ENCODE peak calls at places on chromosome 12, in four cellular contexts. J is K562, D is GM12878, P is H1. Q is an unnamed sample.

GRCh38 chr12:8817856-8818255 is 4.6 kb upstream of the A2ML1 start:
- DNase-seq in J (no peak), D (no peak), P (no peak), Q (no peak)

GRCh38 chr12:712172-712863 is 40.1 kb upstream of the WNK1 start:
- DNase-seq in J (no peak), D (no peak), P (no peak), Q (no peak)

GRCh38 chr12:11675952-11676505 is 26.6 kb downstream of the ETV6 start:
- DNase-seq in J (no peak), D (no peak), P (no peak), Q (no peak)

GRCh38 chr12:44654641-44655625 is 221.2 kb downstream of the NELL2 start:
- DNase-seq in J (no peak), D (no peak), P (no peak), Q (no peak)

GRCh38 chr12:15664491-15664890 is 124.7 kb downstream of the EPS8 start:
- DNase-seq in J (no peak), D (no peak), P (no peak), Q (no peak)

GRCh38 chr12:84760091-84760490 is 152.5 kb downstream of the SLC6A15 start:
- DNase-seq in J (no peak), D (no peak), P (no peak), Q (no peak)

GRCh38 chr12:92108651-92109050 is 37.0 kb downstream of the BTG1 start:
- DNase-seq in J (peak; percentile 18), D (no peak), P (no peak), Q (no peak)

GRCh38 chr12:93156091-93156490 is 221.6 kb upstream of the NUDT4 start:
- DNase-seq in J (no peak), D (no peak), P (no peak), Q (no peak)

GRCh38 chr12:123398177-123398916 is 14.4 kb downstream of the KMT5A start:
- DNase-seq in J (no peak), D (no peak), P (no peak), Q (no peak)

GRCh38 chr12:51393676-51394545 is 2.7 kb upstream of the GALNT6 start:
- DNase-seq in J (no peak), D (no peak), P (no peak), Q (no peak)

GRCh38 chr12:117045175-117045997 is 53.8 kb downstream of the TESC start:
- DNase-seq in J (no peak), D (no peak), P (no peak), Q (no peak)

GRCh38 chr12:108482717-108483212 is 32.3 kb upstream of the FICD start:
- DNase-seq in J (peak; percentile 44), D (no peak), P (no peak), Q (no peak)

DNA sequence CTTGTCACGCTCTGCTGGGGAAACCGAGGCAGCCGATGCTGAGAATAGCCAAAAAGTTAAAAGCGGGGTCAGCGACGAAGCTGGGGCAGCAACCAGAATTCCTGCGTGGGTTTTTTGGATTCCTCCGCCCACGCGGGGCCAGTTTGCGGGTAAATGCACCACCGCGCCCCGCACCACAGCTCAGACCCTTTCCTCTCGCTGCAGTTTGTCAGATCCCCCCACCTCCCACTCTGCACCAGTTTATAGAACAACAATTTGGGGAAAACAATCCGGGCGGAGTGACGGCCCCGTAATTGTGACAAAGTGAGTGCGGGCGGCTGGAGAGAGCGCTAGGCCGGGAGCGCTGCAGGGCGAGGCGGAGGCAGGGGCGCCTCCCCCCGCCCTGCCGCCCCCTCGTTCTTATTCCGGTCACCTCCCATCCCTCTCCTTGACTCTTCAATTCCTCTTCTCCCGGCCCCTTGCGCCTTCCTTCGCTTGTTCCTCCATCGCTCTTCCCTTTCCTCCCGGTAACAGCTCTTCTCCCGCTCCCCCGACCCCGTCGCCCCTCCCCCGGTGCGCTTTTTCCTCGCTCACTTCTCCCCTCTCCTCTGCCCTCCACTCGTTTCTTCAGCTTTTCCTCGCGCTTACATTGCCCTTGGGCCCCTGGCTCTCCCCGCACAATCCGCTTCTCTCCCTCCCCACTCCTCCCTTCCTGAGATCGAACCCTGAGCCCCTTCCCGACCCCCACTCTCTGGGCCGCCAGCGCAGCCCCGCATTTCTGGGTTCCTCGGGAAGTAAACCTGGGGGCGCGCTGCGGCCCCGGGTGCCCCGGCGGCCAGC is 639 bp upstream of the DNAJC22 start:
- DNase-seq in J (peak; percentile 47), D (no peak), P (no peak), Q (no peak)
- TF ChIP-seq EGR1 in J (peak; percentile 80), D (no peak), P (peak; percentile 29), Q (no peak)

DNA sequence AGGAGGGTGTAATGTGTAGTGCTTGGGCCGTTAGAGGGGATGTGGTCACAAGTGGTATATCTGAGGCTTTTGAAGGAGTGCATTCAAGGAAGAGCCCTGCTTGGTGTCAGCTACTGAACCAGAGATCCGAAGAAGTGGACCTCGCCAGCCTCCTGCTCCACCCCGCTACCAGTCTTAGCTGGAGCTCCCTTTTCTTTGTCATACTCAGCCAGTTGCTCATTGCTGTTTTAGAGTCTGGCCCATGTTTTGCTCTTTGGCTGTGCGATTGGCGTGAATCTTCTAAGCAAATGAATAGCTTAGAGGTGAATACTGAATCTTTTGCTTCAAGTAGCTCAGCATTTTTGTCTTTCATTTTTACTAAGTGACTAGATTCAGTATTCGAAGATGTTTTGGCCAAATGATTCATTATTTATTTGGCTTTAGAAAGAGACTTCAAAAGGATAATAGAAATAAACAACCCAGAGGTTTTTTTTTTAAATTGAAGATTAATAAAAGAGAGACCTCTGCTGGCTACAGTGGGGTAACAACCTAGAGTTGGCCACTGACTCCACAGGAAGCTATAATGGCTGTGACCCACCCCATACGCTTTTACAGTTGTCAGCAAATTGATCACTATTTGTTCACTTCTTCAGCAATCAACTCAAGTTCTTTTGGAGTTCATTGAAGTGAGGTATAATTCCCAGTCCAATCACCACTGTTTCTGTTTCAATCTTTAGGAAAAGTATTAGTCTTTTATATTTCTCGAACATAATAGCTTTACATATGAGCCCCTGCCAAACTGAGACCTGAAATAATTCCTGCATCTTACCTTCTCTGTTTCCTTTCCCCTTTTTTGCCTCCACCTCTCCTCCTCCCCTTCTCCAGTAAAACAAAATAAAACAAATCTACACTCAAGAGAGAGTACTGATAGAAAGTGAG is 19.9 kb downstream of the CDKN1B start:
- DNase-seq in J (peak; percentile 35), D (peak; percentile 45), P (no peak), Q (no peak)
- TF ChIP-seq CEBPB in J (no peak), D (no peak), P (no peak), Q (no peak)

GRCh38 chr12:6567824-6568617 is at the start of gene NOP2:
- DNase-seq in J (peak; percentile 89), D (peak; percentile 60), P (peak; percentile 58), Q (peak; percentile 66)
- H3K4me3 ChIP-seq in J (peak within 1 kb of the TSS; percentile 68), D (peak within 1 kb of the TSS; percentile 90), P (peak within 1 kb of the TSS; percentile 92), Q (peak within 1 kb of the TSS; percentile 72)

GRCh38 chr12:62292761-62293446 is 32.7 kb downstream of the USP15 start:
- DNase-seq in J (no peak), D (no peak), P (no peak), Q (no peak)
- TF ChIP-seq EGR1 in J (no peak), D (no peak), P (no peak), Q (no peak)

GRCh38 chr12:96219700-96220206 is 25.6 kb downstream of the ELK3 start:
- DNase-seq in J (no peak), D (no peak), P (peak; percentile 53), Q (peak; percentile 90)
- TF ChIP-seq CEBPB in J (no peak), D (no peak), P (no peak), Q (no peak)

GRCh38 chr12:31633464-31633863 is 26.0 kb upstream of the ETFBKMT start:
- DNase-seq in J (no peak), D (no peak), P (no peak), Q (no peak)

GRCh38 chr12:31626270-31626669 is 33.2 kb upstream of the ETFBKMT start:
- DNase-seq in J (no peak), D (no peak), P (no peak), Q (no peak)

GRCh38 chr12:31634620-31635019 is 24.9 kb upstream of the ETFBKMT start:
- DNase-seq in J (no peak), D (no peak), P (no peak), Q (no peak)

GRCh38 chr12:31629756-31630732 is 29.4 kb upstream of the ETFBKMT start:
- DNase-seq in J (peak; percentile 17), D (no peak), P (no peak), Q (no peak)
- H3K4me3 ChIP-seq in J (no peak overlapping the region), D (no peak overlapping the region), P (no peak overlapping the region), Q (no peak overlapping the region)

Q was measured in HCT116.